ENCODE peak calls at places on chromosomes 2 and 18, in four cellular contexts. B is H1, N is K562, E is HepG2. T is an unnamed sample.

GRCh38 chr2:45578056-45578843 is 32.8 kb downstream of the SRBD1 start:
- DNase-seq in E (peak; percentile 42), N (peak; percentile 53), B (no peak), T (peak; percentile 47)

GRCh38 chr2:161245237-161245505 is 63.1 kb upstream of the PSMD14 start:
- DNase-seq in B (no peak), E (no peak), N (no peak), T (no peak)

GRCh38 chr2:107588960-107589542 is 237.6 kb upstream of the RGPD4 start:
- DNase-seq in B (no peak), E (no peak), N (no peak), T (no peak)

GRCh38 chr2:37590119-37590571 is 81.3 kb downstream of the CDC42EP3 start:
- DNase-seq in E (no peak), N (no peak), B (no peak), T (no peak)

GRCh38 chr2:118241128-118241527 is 152.9 kb downstream of the INSIG2 start:
- DNase-seq in E (no peak), N (no peak), B (peak; percentile 17), T (no peak)

GRCh38 chr2:148282201-148282600 is 261.3 kb downstream of the MBD5 start:
- DNase-seq in E (no peak), B (no peak), N (no peak), T (no peak)

GRCh38 chr2:232838406-232838874 is 31.6 kb upstream of the SNORC start:
- DNase-seq in B (no peak), N (peak; percentile 41), E (peak; percentile 33), T (peak; percentile 13)

GRCh38 chr2:45134726-45135125 is 125.5 kb upstream of the SIX2 start:
- DNase-seq in N (no peak), E (no peak), B (no peak), T (peak; percentile 11)

GRCh38 chr2:169091761-169092523 is 22.6 kb downstream of the DHRS9 start:
- DNase-seq in B (no peak), E (no peak), N (no peak), T (no peak)

GRCh38 chr18:3597159-3597977 is 147.4 kb downstream of the TGIF1 start:
- DNase-seq in B (no peak), N (no peak), E (no peak), T (no peak)

GRCh38 chr18:3593904-3594759 is 144.2 kb downstream of the TGIF1 start:
- DNase-seq in E (peak; percentile 96), N (peak; percentile 97), B (peak; percentile 95), T (peak; percentile 97)

GRCh38 chr18:3594760-3595241 is 144.8 kb downstream of the TGIF1 start:
- DNase-seq in N (peak; percentile 62), B (no peak), E (peak; percentile 30), T (peak; percentile 58)

GRCh38 chr18:3595282-3596273 is 145.6 kb downstream of the TGIF1 start:
- DNase-seq in E (peak; percentile 92), B (no peak), N (peak; percentile 86), T (no peak)

DNA sequence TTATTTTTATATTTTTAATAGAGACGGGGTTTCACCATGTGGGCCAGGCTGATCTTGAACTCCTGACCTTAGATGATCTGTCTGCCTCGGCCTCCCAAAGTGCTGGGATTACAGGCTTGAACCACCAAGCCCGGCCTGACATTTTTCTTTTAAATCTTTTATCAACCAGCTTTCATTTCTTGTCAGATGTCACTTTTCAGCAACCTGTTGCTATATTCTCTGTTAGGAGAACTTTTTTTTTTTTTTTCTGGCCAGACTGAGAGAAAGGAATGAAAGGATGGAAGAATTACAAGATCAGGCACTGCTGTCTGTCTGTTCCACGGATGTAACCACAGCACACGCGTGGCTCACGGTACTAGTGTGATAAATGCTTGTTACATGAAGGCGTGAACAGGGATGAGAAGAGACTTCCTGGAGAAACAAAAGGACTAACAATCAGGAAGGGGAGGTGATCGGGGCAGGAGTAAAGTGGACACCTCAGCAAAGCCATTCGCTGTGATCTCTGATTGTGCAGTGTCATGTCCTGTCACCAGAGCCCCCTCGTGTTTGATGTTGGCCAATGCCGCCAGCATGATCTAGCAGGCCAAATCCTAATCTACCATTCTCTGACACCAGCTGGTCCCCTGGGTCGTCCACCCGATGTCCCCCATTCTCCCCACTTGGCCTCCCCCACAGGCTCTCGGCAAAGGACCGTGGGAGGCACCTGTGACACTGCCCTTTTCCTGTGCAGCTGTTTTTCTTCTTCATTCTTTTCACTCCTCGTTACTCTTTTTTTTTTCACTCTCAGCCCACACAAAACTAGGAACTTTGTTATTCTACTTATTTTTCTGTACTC is 146.6 kb downstream of the TGIF1 start:
- DNase-seq in E (peak; percentile 88), N (peak; percentile 98), B (no peak), T (no peak)
- TF ChIP-seq CTCF in E (peak; percentile 69), N (peak; percentile 88), B (peak; percentile 28), T (no peak)

GRCh38 chr2:85667561-85668008 is 414 bp downstream of the SFTPB start:
- DNase-seq in B (no peak), N (no peak), E (no peak), T (no peak)

GRCh38 chr2:85668857-85669142 is 801 bp upstream of the SFTPB start:
- DNase-seq in B (no peak), E (no peak), N (no peak), T (no peak)

GRCh38 chr2:85666937-85667336 is 1.1 kb downstream of the SFTPB start:
- DNase-seq in N (no peak), B (no peak), E (no peak), T (no peak)

GRCh38 chr2:85669549-85669948 is 1.6 kb upstream of the SFTPB start:
- DNase-seq in N (no peak), B (no peak), E (no peak), T (no peak)

GRCh38 chr2:85668009-85668856 is at the start of gene SFTPB:
- DNase-seq in B (no peak), N (no peak), E (no peak), T (no peak)
- TF ChIP-seq MAFK in B (no peak), N (no peak), E (no peak), T (no peak)

GRCh38 chr18:50099725-50100414 is 95.1 kb downstream of the MYO5B start:
- DNase-seq in N (no peak), B (no peak), E (no peak), T (no peak)

GRCh38 chr18:50097702-50098101 is 97.2 kb downstream of the MYO5B start:
- DNase-seq in E (peak; percentile 24), B (no peak), N (no peak), T (no peak)

GRCh38 chr18:50093366-50093765 is 101.6 kb downstream of the MYO5B start:
- DNase-seq in B (no peak), N (no peak), E (no peak), T (no peak)

GRCh38 chr18:50094221-50094773 is 100.7 kb downstream of the MYO5B start:
- DNase-seq in E (no peak), N (no peak), B (no peak), T (no peak)

DNA sequence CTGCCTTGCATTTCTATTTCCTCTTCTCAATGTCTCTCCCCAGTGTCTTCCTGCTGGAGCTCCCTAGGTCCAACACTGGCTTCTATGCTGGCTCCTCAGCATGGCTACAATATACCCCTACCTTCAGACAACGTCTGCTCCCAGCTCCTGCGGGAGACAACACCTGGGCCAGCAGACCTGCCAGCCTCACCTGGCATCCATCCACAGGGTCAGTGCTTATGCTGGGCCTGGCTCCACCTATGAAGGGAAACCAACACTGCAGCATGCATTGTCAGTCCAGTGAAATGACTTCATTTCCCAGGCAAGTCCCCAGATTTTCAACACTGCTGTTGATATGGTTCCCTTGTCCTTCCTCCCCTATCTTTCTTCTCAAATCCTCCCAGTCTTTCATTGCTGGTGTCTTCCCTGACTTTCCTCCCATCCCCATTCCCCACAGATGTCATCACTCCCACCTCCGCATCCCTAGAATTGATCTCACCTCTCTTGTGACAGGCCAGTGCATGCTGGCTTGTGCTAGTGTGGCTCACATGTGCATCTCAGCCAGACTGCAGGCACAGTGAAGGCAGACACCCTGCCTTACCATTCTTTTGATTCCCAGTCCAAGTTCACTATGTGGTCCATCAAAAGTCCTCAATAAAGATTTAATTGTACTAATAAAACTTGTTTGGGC is 98.0 kb downstream of the MYO5B start:
- DNase-seq in N (no peak), B (no peak), E (no peak), T (no peak)
- TF ChIP-seq JUN in N (no peak), B (no peak), E (no peak), T (no peak)

DNA sequence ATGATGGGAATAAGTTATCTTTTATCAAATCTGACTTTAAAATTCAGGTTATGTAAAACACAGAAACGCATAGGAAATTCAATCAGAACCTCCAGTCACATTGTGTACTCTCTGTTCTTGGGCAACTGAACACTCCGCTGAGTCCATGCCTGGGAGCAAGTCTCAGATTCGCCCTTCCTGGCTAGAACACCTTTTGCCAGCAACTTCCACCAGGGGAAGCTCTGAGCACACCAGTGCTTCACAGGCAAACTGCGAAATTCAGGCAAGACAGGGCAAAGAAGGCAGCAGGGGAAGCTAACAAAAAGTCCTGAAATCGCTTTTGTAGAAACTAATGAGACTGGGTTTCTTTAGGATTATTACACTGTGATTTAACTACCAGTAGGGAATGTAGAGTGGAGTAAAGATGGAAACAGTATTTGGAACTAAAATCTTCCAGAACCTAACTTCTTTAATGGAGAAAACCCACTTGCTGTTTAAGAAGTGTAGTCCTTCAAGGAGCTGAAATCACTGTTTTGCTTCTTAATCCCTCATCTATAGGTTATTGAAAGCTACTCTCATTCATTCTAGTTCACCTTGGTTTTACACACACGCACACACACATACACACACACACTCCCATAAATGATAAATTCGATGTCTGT is 214.3 kb downstream of the TMEM182 start:
- DNase-seq in N (peak; percentile 34), B (peak; percentile 54), E (peak; percentile 50), T (peak; percentile 55)
- TF ChIP-seq CTCF in N (peak; percentile 64), B (peak; percentile 94), E (peak; percentile 83), T (peak; percentile 35)

GRCh38 chr18:77632738-77633137 is 383.1 kb downstream of the GALR1 start:
- DNase-seq in N (no peak), B (no peak), E (no peak), T (no peak)

GRCh38 chr18:77635858-77636257 is 386.2 kb downstream of the GALR1 start:
- DNase-seq in B (no peak), E (no peak), N (no peak), T (no peak)

GRCh38 chr18:77634495-77634894 is 384.8 kb downstream of the GALR1 start:
- DNase-seq in B (no peak), E (no peak), N (no peak), T (no peak)

GRCh38 chr18:77635441-77635840 is 385.8 kb downstream of the GALR1 start:
- DNase-seq in B (no peak), N (no peak), E (no peak), T (no peak)
- TF ChIP-seq MAFK in B (no peak), N (no peak), E (no peak), T (no peak)